ENCODE peak calls at places on chromosomes 16 and 17, in eight cellular contexts. Q is skeletal muscle cell; Z is pancreas; P is naive thymus-derived CD8-positive, alpha-beta T cell; B is Ammon's horn; J is cardiac fibroblast; N is RWPE1; K is brain microvascular endothelial cell. R is an unnamed sample.
A peak's percentile ranks its signal among the peaks of the same experiment; 100 is the strongest.

GRCh38 chr17:61478026-61478789 is 26.0 kb downstream of the TBX4 start:
- DNase-seq in Q (no peak), Z (no peak), P (no peak), B (no peak), J (no peak), N (no peak), K (no peak), R (no peak)

GRCh38 chr17:2815781-2816185 is 19.5 kb downstream of the RAP1GAP2 start:
- DNase-seq in Q (no peak), Z (no peak), P (no peak), B (no peak), J (no peak), N (no peak), K (no peak), R (no peak)

GRCh38 chr17:60305141-60305540 is 86.8 kb downstream of the USP32 start:
- DNase-seq in Q (no peak), Z (no peak), P (no peak), B (peak; percentile 87), J (no peak), N (no peak), K (no peak), R (no peak)

GRCh38 chr16:82062645-82063058 is 27.6 kb downstream of the HSD17B2 start:
- DNase-seq in Q (peak; percentile 45), Z (no peak), P (no peak), B (no peak), J (peak; percentile 84), N (no peak), K (no peak), R (peak; percentile 43)

GRCh38 chr17:1720856-1721386 is 3.6 kb upstream of the WDR81 start:
- DNase-seq in Q (no peak), Z (peak; percentile 77), P (peak; percentile 64), B (peak; percentile 72), J (peak; percentile 73), N (no peak), K (peak; percentile 33), R (no peak)

GRCh38 chr17:81510798-81511549 is 1.6 kb downstream of the ACTG1 start:
- DNase-seq in Q (no peak), Z (peak; percentile 64), P (peak; percentile 42), B (no peak), J (no peak), N (no peak), K (no peak), R (no peak)

GRCh38 chr16:57747496-57747895 is 11.9 kb downstream of the KATNB1 start:
- DNase-seq in Q (no peak), Z (no peak), P (no peak), B (no peak), J (no peak), N (no peak), K (no peak), R (no peak)

GRCh38 chr16:81678326-81679095 is 100.6 kb upstream of the PLCG2 start:
- DNase-seq in Q (no peak), Z (no peak), P (no peak), B (no peak), J (no peak), N (no peak), K (no peak), R (no peak)

GRCh38 chr16:85281181-85281580 is 168.9 kb upstream of the CIBAR2 start:
- DNase-seq in Q (no peak), Z (no peak), P (no peak), B (no peak), J (no peak), N (no peak), K (no peak), R (no peak)

GRCh38 chr17:76538281-76538931 is 897 bp upstream of the CYGB start:
- DNase-seq in Q (no peak), Z (no peak), P (no peak), B (no peak), J (no peak), N (no peak), K (no peak), R (no peak)

GRCh38 chr17:76643553-76644148 is at the start of gene ST6GALNAC1:
- DNase-seq in Q (no peak), Z (no peak), P (no peak), B (no peak), J (peak; percentile 20), N (no peak), K (no peak), R (no peak)

GRCh38 chr16:11459722-11460121 is 114.5 kb downstream of the RMI2 start:
- DNase-seq in Q (no peak), Z (no peak), P (no peak), B (no peak), J (no peak), N (no peak), K (no peak), R (no peak)

GRCh38 chr17:28282596-28282995 is 36.4 kb upstream of the TMEM97 start:
- DNase-seq in Q (peak; percentile 84), Z (no peak), P (no peak), B (no peak), J (peak; percentile 92), N (peak; percentile 21), K (peak; percentile 88), R (peak; percentile 87)

GRCh38 chr17:64390066-64390465 is 594 bp downstream of the PECAM1 start:
- DNase-seq in Q (no peak), Z (no peak), P (no peak), B (no peak), J (no peak), N (no peak), K (no peak), R (no peak)

GRCh38 chr17:6539871-6540270 is 16.5 kb downstream of the PITPNM3 start:
- DNase-seq in Q (no peak), Z (no peak), P (no peak), B (no peak), J (no peak), N (no peak), K (no peak), R (no peak)

GRCh38 chr16:47045459-47045858 is 72.0 kb upstream of the DNAJA2 start:
- DNase-seq in Q (no peak), Z (no peak), P (no peak), B (no peak), J (no peak), N (no peak), K (no peak), R (no peak)

GRCh38 chr17:5355416-5356129 is 63.9 kb downstream of the NUP88 start:
- DNase-seq in Q (no peak), Z (no peak), P (no peak), B (no peak), J (peak; percentile 29), N (no peak), K (no peak), R (no peak)

GRCh38 chr17:46974086-46974485 is 5.0 kb downstream of the RPRML start:
- DNase-seq in Q (no peak), Z (no peak), P (no peak), B (no peak), J (no peak), N (no peak), K (no peak), R (no peak)

GRCh38 chr16:47876494-47876893 is 279.3 kb downstream of the ABCC12 start:
- DNase-seq in Q (no peak), Z (no peak), P (no peak), B (no peak), J (no peak), N (no peak), K (no peak), R (no peak)

GRCh38 chr17:17151055-17151454 is 55.1 kb downstream of the PLD6 start:
- DNase-seq in Q (peak; percentile 52), Z (no peak), P (no peak), B (no peak), J (peak; percentile 90), N (peak; percentile 68), K (peak; percentile 77), R (peak; percentile 85)

GRCh38 chr17:4004517-4005295 is 40.5 kb upstream of the ATP2A3 start:
- DNase-seq in Q (no peak), Z (no peak), P (peak; percentile 59), B (no peak), J (peak; percentile 33), N (peak; percentile 53), K (no peak), R (no peak)

GRCh38 chr16:66619036-66619435 is 14.5 kb downstream of the CMTM3 start:
- DNase-seq in Q (peak; percentile 54), Z (no peak), P (no peak), B (no peak), J (peak; percentile 69), N (peak; percentile 8), K (peak; percentile 30), R (peak; percentile 87)

GRCh38 chr16:68353366-68353765 is 42.5 kb downstream of the PRMT7 start:
- DNase-seq in Q (no peak), Z (no peak), P (no peak), B (no peak), J (no peak), N (no peak), K (no peak), R (no peak)

GRCh38 chr17:79955961-79956735 is 79.5 kb downstream of the TBC1D16 start:
- DNase-seq in Q (no peak), Z (no peak), P (no peak), B (no peak), J (no peak), N (no peak), K (no peak), R (no peak)

GRCh38 chr17:35404360-35404759 is 27.9 kb downstream of the SLFN12 start:
- DNase-seq in Q (peak; percentile 4), Z (no peak), P (no peak), B (no peak), J (peak; percentile 23), N (no peak), K (no peak), R (no peak)

GRCh38 chr17:45334231-45334630 is 17.4 kb upstream of the MAP3K14 start:
- DNase-seq in Q (no peak), Z (no peak), P (no peak), B (no peak), J (no peak), N (no peak), K (no peak), R (no peak)

GRCh38 chr17:45812102-45812501 is 28.0 kb downstream of the CRHR1 start:
- DNase-seq in Q (no peak), Z (no peak), P (no peak), B (no peak), J (peak; percentile 17), N (no peak), K (no peak), R (peak; percentile 3)

GRCh38 chr16:10979717-10980601 is 35.6 kb downstream of the CLEC16A start:
- DNase-seq in Q (no peak), Z (peak; percentile 28), P (no peak), B (peak; percentile 67), J (peak; percentile 36), N (peak; percentile 54), K (no peak), R (peak; percentile 51)

GRCh38 chr16:31382485-31383161 is 10.5 kb upstream of the ITGAD start:
- DNase-seq in Q (no peak), Z (peak; percentile 81), P (peak; percentile 54), B (peak; percentile 76), J (peak; percentile 55), N (peak; percentile 67), K (peak; percentile 31), R (no peak)

GRCh38 chr16:83578146-83578545 is 229.6 kb upstream of the HSBP1 start:
- DNase-seq in Q (no peak), Z (no peak), P (no peak), B (no peak), J (no peak), N (no peak), K (no peak), R (no peak)

GRCh38 chr17:48246623-48247022 is 139.1 kb downstream of the SNX11 start:
- DNase-seq in Q (no peak), Z (no peak), P (no peak), B (no peak), J (peak; percentile 18), N (no peak), K (peak; percentile 31), R (peak; percentile 59)

GRCh38 chr17:46000757-46001156 is 1.7 kb downstream of the STH start:
- DNase-seq in Q (no peak), Z (no peak), P (no peak), B (no peak), J (no peak), N (no peak), K (no peak), R (no peak)

GRCh38 chr17:13931752-13932477 is 137.4 kb upstream of the COX10 start:
- DNase-seq in Q (peak; percentile 84), Z (no peak), P (no peak), B (peak; percentile 32), J (peak; percentile 79), N (peak; percentile 38), K (peak; percentile 4), R (peak; percentile 47)

GRCh38 chr17:60173304-60173807 is 23.6 kb downstream of the CA4 start:
- DNase-seq in Q (no peak), Z (no peak), P (no peak), B (no peak), J (peak; percentile 53), N (no peak), K (no peak), R (peak; percentile 38)

R was measured in astrocyte.